ENCODE peak calls at places on chromosomes 16 and 17, in ten cellular contexts. J, Z, N, Y, C, A, D, U, W and G are unnamed samples.

GRCh38 chr17:64385187-64386083 is 5.2 kb downstream of the PECAM1 start:
- ATAC-seq in W (peak), Y (peak), U (peak), J (peak), N (peak), Z (peak), D (peak), C (peak), A (peak), G (peak)

GRCh38 chr16:3864562-3864961 is 16.0 kb downstream of the CREBBP start:
- ATAC-seq in J (no peak), A (no peak), Y (no peak), W (no peak), U (no peak), D (no peak), C (no peak), N (no peak), Z (no peak), G (peak)

GRCh38 chr17:3469529-3469928 is 2.1 kb downstream of the SPATA22 start:
- ATAC-seq in J (no peak), C (no peak), W (no peak), Z (no peak), D (no peak), U (peak), N (no peak), A (no peak), Y (no peak), G (no peak)

GRCh38 chr17:19284005-19284959 is 47.1 kb downstream of the EPN2 start:
- ATAC-seq in Z (no peak), Y (no peak), J (no peak), D (no peak), W (no peak), A (peak), U (peak), C (no peak), N (no peak), G (peak)

GRCh38 chr17:62965149-62965648 is 836 bp upstream of the TANC2 start:
- ATAC-seq in N (no peak), Y (no peak), A (no peak), J (no peak), C (no peak), U (no peak), W (no peak), D (no peak), Z (no peak), G (peak)

GRCh38 chr17:1732241-1733046 is 7.9 kb downstream of the WDR81 start:
- ATAC-seq in A (no peak), D (no peak), N (no peak), Z (no peak), W (no peak), U (no peak), C (no peak), Y (no peak), J (no peak), G (no peak)

GRCh38 chr16:85923153-85924021 is 24.4 kb downstream of the IRF8 start:
- ATAC-seq in W (no peak), Y (no peak), Z (no peak), J (no peak), U (peak), C (no peak), D (no peak), N (no peak), A (no peak), G (no peak)

GRCh38 chr16:28879261-28879840 is 1.1 kb downstream of the ATP2A1 start:
- ATAC-seq in U (peak), J (peak), Z (peak), N (peak), D (peak), C (peak), A (peak), Y (peak), W (peak), G (peak)

GRCh38 chr17:82022310-82022980 is at the start of gene CENPX:
- ATAC-seq in W (no peak), Z (no peak), J (no peak), Y (no peak), N (no peak), U (no peak), C (no peak), D (peak), A (no peak), G (no peak)

GRCh38 chr16:86126891-86127290 is 227.9 kb downstream of the IRF8 start:
- ATAC-seq in D (no peak), W (no peak), A (no peak), Z (no peak), Y (no peak), J (no peak), U (no peak), N (no peak), C (no peak), G (no peak)

GRCh38 chr17:63649813-63650212 is 27.6 kb downstream of the MAP3K3 start:
- ATAC-seq in A (peak), Z (no peak), N (no peak), C (peak), U (peak), D (no peak), J (no peak), W (no peak), Y (peak), G (no peak)

GRCh38 chr16:57134982-57135381 is 42.6 kb downstream of the CPNE2 start:
- ATAC-seq in N (no peak), U (peak), D (no peak), W (no peak), Z (no peak), A (peak), J (no peak), C (no peak), Y (no peak), G (peak)

GRCh38 chr17:66964930-66965800 is 658 bp downstream of the CACNG4 start:
- ATAC-seq in C (peak), W (no peak), D (peak), Z (no peak), U (peak), N (peak), J (no peak), A (no peak), Y (peak), G (no peak)

GRCh38 chr16:8863594-8864424 is 5.0 kb downstream of the CARHSP1 start:
- ATAC-seq in U (peak), D (peak), C (peak), W (peak), Z (peak), A (peak), N (peak), Y (no peak), J (no peak), G (no peak)

GRCh38 chr16:77445321-77445720 is 10.5 kb upstream of the ADAMTS18 start:
- ATAC-seq in Y (no peak), D (no peak), C (no peak), U (no peak), W (no peak), A (no peak), Z (no peak), N (no peak), J (no peak), G (no peak)

GRCh38 chr16:19294156-19294649 is 8.7 kb downstream of the CLEC19A start:
- ATAC-seq in A (peak), C (peak), N (no peak), Z (peak), Y (peak), U (peak), J (peak), W (peak), D (no peak), G (peak)